ENCODE peak calls at places on chromosomes 3 and 15, in five cellular contexts. F is esophagus squamous epithelium, B is T-cell, I is foreskin fibroblast, Y is ascending aorta. U is an unnamed sample.

GRCh38 chr3:159788291-159788690 is 200.3 kb upstream of the IL12A start:
- DNase-seq in F (no peak), B (no peak), I (no peak), Y (no peak), U (no peak)

GRCh38 chr3:46667061-46667621 is 26.3 kb downstream of the ALS2CL start:
- DNase-seq in F (no peak), B (no peak), I (no peak), Y (peak), U (peak)

GRCh38 chr3:123412076-123412475 is 36.8 kb downstream of the ADCY5 start:
- DNase-seq in F (no peak), B (no peak), I (no peak), Y (no peak), U (no peak)

GRCh38 chr3:4504340-4505261 is 11.5 kb downstream of the ITPR1 start:
- DNase-seq in F (no peak), B (peak), I (peak), Y (no peak), U (peak)

GRCh38 chr3:189103208-189103607 is 68.6 kb upstream of the TPRG1 start:
- DNase-seq in F (no peak), B (no peak), I (no peak), Y (no peak), U (no peak)

GRCh38 chr3:21509706-21510105 is 241.3 kb downstream of the ZNF385D start:
- DNase-seq in F (no peak), B (no peak), I (peak), Y (no peak), U (no peak)

GRCh38 chr3:196471551-196471950 is 32.0 kb downstream of the RNF168 start:
- DNase-seq in F (no peak), B (no peak), I (peak), Y (no peak), U (no peak)

GRCh38 chr15:31338879-31339557 is 12.4 kb downstream of the KLF13 start:
- DNase-seq in F (no peak), B (no peak), I (peak), Y (no peak), U (peak)

GRCh38 chr3:48851407-48851806 is 3.7 kb upstream of the PRKAR2A start:
- DNase-seq in F (no peak), B (no peak), I (peak), Y (no peak), U (no peak)

GRCh38 chr15:76987896-76988860 is 6.7 kb upstream of the PSTPIP1 start:
- DNase-seq in F (no peak), B (no peak), I (no peak), Y (no peak), U (peak)

GRCh38 chr3:102156426-102156825 is 278.4 kb upstream of the ZPLD1 start:
- DNase-seq in F (no peak), B (no peak), I (peak), Y (no peak), U (no peak)

GRCh38 chr3:79477242-79477641 is 290.6 kb downstream of the ROBO1 start:
- DNase-seq in F (no peak), B (no peak), I (no peak), Y (no peak), U (no peak)

GRCh38 chr3:88626426-88627120 is 476.8 kb downstream of the C3orf38 start:
- DNase-seq in F (no peak), B (no peak), I (no peak), Y (no peak), U (no peak)

GRCh38 chr3:52262447-52262846 is 16.0 kb downstream of the WDR82 start:
- DNase-seq in F (no peak), B (no peak), I (no peak), Y (no peak), U (no peak)

GRCh38 chr3:184349563-184350470 is 11.6 kb downstream of the CLCN2 start:
- DNase-seq in F (no peak), B (no peak), I (no peak), Y (no peak), U (no peak)

GRCh38 chr3:42489116-42489936 is 13.1 kb upstream of the VIPR1 start:
- DNase-seq in F (no peak), B (no peak), I (no peak), Y (no peak), U (no peak)

GRCh38 chr15:94793641-94794040 is 562.3 kb downstream of the MCTP2 start:
- DNase-seq in F (no peak), B (no peak), I (peak), Y (no peak), U (no peak)

U was measured in right cardiac atrium.